ENCODE peak calls at places on chromosomes 5 and 9, in seven cellular contexts. L is GM03348, F is GM10248, A is prostate gland, G is psoas muscle, U is fibroblast of mammary gland, Q is aorta. E is an unnamed sample.

GRCh38 chr5:143887302-143887638 is 75.3 kb downstream of the HMHB1 start:
- DNase-seq in L (peak), F (no peak), A (peak), G (peak), U (peak), Q (peak), E (no peak)

GRCh38 chr5:176714067-176714466 is 66.8 kb downstream of the TSPAN17 start:
- DNase-seq in L (no peak), F (no peak), A (no peak), G (no peak), U (peak), Q (no peak), E (no peak)

GRCh38 chr5:3526551-3527185 is 69.0 kb upstream of the IRX1 start:
- DNase-seq in L (no peak), F (no peak), A (no peak), G (no peak), U (no peak), Q (no peak), E (no peak)

GRCh38 chr5:141100243-141100805 is at the start of gene PCDHB3:
- DNase-seq in L (peak), F (no peak), A (no peak), G (peak), U (peak), Q (no peak), E (no peak)

GRCh38 chr9:126773004-126773607 is 31.7 kb upstream of the ZBTB43 start:
- DNase-seq in L (peak), F (no peak), A (no peak), G (no peak), U (peak), Q (peak), E (no peak)

GRCh38 chr5:150258126-150258525 is 31.4 kb downstream of the CAMK2A start:
- DNase-seq in L (no peak), F (no peak), A (no peak), G (no peak), U (no peak), Q (no peak), E (no peak)

GRCh38 chr5:141657937-141658545 is 6.8 kb upstream of the FCHSD1 start:
- DNase-seq in L (peak), F (peak), A (no peak), G (peak), U (peak), Q (no peak), E (no peak)

GRCh38 chr5:132095077-132095744 is 21.6 kb downstream of the CSF2 start:
- DNase-seq in L (no peak), F (no peak), A (no peak), G (no peak), U (no peak), Q (no peak), E (no peak)

GRCh38 chr9:6567140-6567591 is 78.4 kb downstream of the GLDC start:
- DNase-seq in L (peak), F (no peak), A (no peak), G (no peak), U (peak), Q (no peak), E (peak)

GRCh38 chr5:64207978-64208377 is 42.3 kb downstream of the RNF180 start:
- DNase-seq in L (peak), F (no peak), A (no peak), G (no peak), U (peak), Q (no peak), E (no peak)

GRCh38 chr5:80502795-80503194 is 14.9 kb downstream of the FAM151B start:
- DNase-seq in L (no peak), F (no peak), A (no peak), G (no peak), U (no peak), Q (no peak), E (no peak)

GRCh38 chr5:132136906-132137305 is 63.3 kb downstream of the CSF2 start:
- DNase-seq in L (peak), F (no peak), A (no peak), G (no peak), U (peak), Q (no peak), E (no peak)

GRCh38 chr5:141513021-141513626 is 24.2 kb downstream of the PCDHGC5 start:
- DNase-seq in L (peak), F (peak), A (peak), G (no peak), U (peak), Q (peak), E (no peak)

GRCh38 chr5:107633171-107633901 is 37.4 kb downstream of the EFNA5 start:
- DNase-seq in L (peak), F (no peak), A (no peak), G (no peak), U (peak), Q (no peak), E (no peak)

GRCh38 chr9:78491402-78491801 is 194.5 kb downstream of the PSAT1 start:
- DNase-seq in L (no peak), F (no peak), A (no peak), G (no peak), U (no peak), Q (no peak), E (no peak)

GRCh38 chr5:68661237-68661636 is 432.6 kb upstream of the SLC30A5 start:
- DNase-seq in L (peak), F (peak), A (no peak), G (no peak), U (peak), Q (no peak), E (no peak)

GRCh38 chr5:169548315-169548714 is 35.3 kb upstream of the SPDL1 start:
- DNase-seq in L (peak), F (no peak), A (peak), G (no peak), U (peak), Q (no peak), E (no peak)

GRCh38 chr9:98706651-98707103 is 2.1 kb downstream of the GABBR2 start:
- DNase-seq in L (peak), F (no peak), A (no peak), G (no peak), U (peak), Q (no peak), E (no peak)

GRCh38 chr5:21680196-21680595 is 1172.9 kb downstream of the CDH12 start:
- DNase-seq in L (peak), F (no peak), A (no peak), G (no peak), U (peak), Q (no peak), E (no peak)

GRCh38 chr5:84764227-84764626 is 379.5 kb upstream of the EDIL3 start:
- DNase-seq in L (no peak), F (no peak), A (no peak), G (no peak), U (no peak), Q (no peak), E (no peak)

GRCh38 chr9:9170735-9171134 is 1371.2 kb upstream of the DMAC1 start:
- DNase-seq in L (no peak), F (no peak), A (no peak), G (no peak), U (no peak), Q (no peak), E (no peak)

GRCh38 chr9:128382261-128382660 is 11.1 kb downstream of the URM1 start:
- DNase-seq in L (no peak), F (no peak), A (no peak), G (no peak), U (no peak), Q (no peak), E (no peak)

GRCh38 chr5:67581203-67581602 is 384.6 kb upstream of the CD180 start:
- DNase-seq in L (no peak), F (no peak), A (no peak), G (no peak), U (peak), Q (no peak), E (no peak)

GRCh38 chr9:129774791-129775149 is 21.9 kb upstream of the PTGES start:
- DNase-seq in L (no peak), F (no peak), A (no peak), G (no peak), U (no peak), Q (no peak), E (no peak)

GRCh38 chr5:128062172-128062746 is 21.3 kb upstream of the SLC12A2 start:
- DNase-seq in L (peak), F (no peak), A (no peak), G (no peak), U (peak), Q (no peak), E (peak)

GRCh38 chr5:180460834-180461233 is 33.3 kb upstream of the CNOT6 start:
- DNase-seq in L (no peak), F (no peak), A (no peak), G (no peak), U (no peak), Q (peak), E (no peak)

GRCh38 chr9:107246259-107247254 is 36.5 kb upstream of the RAD23B start:
- DNase-seq in L (no peak), F (no peak), A (no peak), G (no peak), U (peak), Q (no peak), E (no peak)

GRCh38 chr9:95642189-95642588 is 125.4 kb upstream of the PTCH1 start:
- DNase-seq in L (no peak), F (no peak), A (no peak), G (no peak), U (no peak), Q (no peak), E (no peak)

GRCh38 chr9:110538621-110539020 is 40.9 kb downstream of the SVEP1 start:
- DNase-seq in L (no peak), F (no peak), A (no peak), G (no peak), U (peak), Q (no peak), E (no peak)

GRCh38 chr5:139844472-139845145 is 49.0 kb downstream of the PSD2 start:
- DNase-seq in L (peak), F (peak), A (peak), G (peak), U (peak), Q (peak), E (peak)

GRCh38 chr5:16617272-16617973 is 626 bp upstream of the RETREG1 start:
- DNase-seq in L (no peak), F (no peak), A (peak), G (no peak), U (no peak), Q (no peak), E (no peak)

GRCh38 chr5:55440188-55440646 is 94.5 kb downstream of the PLPP1 start:
- DNase-seq in L (peak), F (no peak), A (no peak), G (no peak), U (peak), Q (no peak), E (no peak)

GRCh38 chr5:114977979-114978573 is 191.6 kb downstream of the TRIM36 start:
- DNase-seq in L (no peak), F (no peak), A (no peak), G (no peak), U (no peak), Q (no peak), E (no peak)

GRCh38 chr5:63648376-63648775 is 313.9 kb downstream of the HTR1A start:
- DNase-seq in L (no peak), F (no peak), A (no peak), G (no peak), U (no peak), Q (no peak), E (no peak)

GRCh38 chr5:172399336-172399735 is 55.0 kb downstream of the SH3PXD2B start:
- DNase-seq in L (no peak), F (no peak), A (no peak), G (no peak), U (peak), Q (no peak), E (no peak)

GRCh38 chr9:132056717-132057429 is 22.8 kb downstream of the MED27 start:
- DNase-seq in L (no peak), F (no peak), A (no peak), G (no peak), U (no peak), Q (no peak), E (no peak)

GRCh38 chr5:61186634-61187033 is 24.4 kb upstream of the SMIM15 start:
- DNase-seq in L (no peak), F (no peak), A (no peak), G (no peak), U (no peak), Q (no peak), E (no peak)

GRCh38 chr9:106307670-106308069 is 555.3 kb upstream of the ZNF462 start:
- DNase-seq in L (no peak), F (no peak), A (no peak), G (no peak), U (peak), Q (no peak), E (no peak)